ENCODE peak calls at places on chromosome X, in four cellular contexts. V is DND-41, Y is type B pancreatic cell, L is fibroblast of the aortic adventitia. S is an unnamed sample.

GRCh38 chrX:9071031-9071650 is 37.2 kb upstream of the FAM9B start:
- DNase-seq in L (peak), V (no peak), Y (no peak), S (no peak)

GRCh38 chrX:30918480-30918879 is 29.4 kb upstream of the TAB3 start:
- DNase-seq in Y (no peak), L (no peak), V (no peak), S (no peak)

GRCh38 chrX:10021461-10022272 is 54.5 kb downstream of the CLDN34 start:
- DNase-seq in V (no peak), L (peak), Y (no peak), S (no peak)

GRCh38 chrX:16914058-16914457 is 32.4 kb upstream of the REPS2 start:
- DNase-seq in Y (no peak), V (no peak), L (no peak), S (no peak)

GRCh38 chrX:120286733-120287512 is 24.3 kb downstream of the TMEM255A start:
- DNase-seq in L (no peak), Y (no peak), V (no peak), S (no peak)

GRCh38 chrX:44432641-44433040 is 89.2 kb upstream of the EFHC2 start:
- DNase-seq in V (no peak), L (no peak), Y (no peak), S (no peak)

GRCh38 chrX:105706041-105706440 is 116.3 kb upstream of the NRK start:
- DNase-seq in Y (no peak), V (no peak), L (peak), S (no peak)

GRCh38 chrX:30248854-30249253 is 1.9 kb downstream of the MAGEB1 start:
- DNase-seq in Y (no peak), L (no peak), V (no peak), S (no peak)

GRCh38 chrX:48971325-48972213 is at the start of gene KCND1:
- DNase-seq in L (peak), V (peak), Y (no peak), S (no peak)

GRCh38 chrX:48975041-48975440 is 3.4 kb upstream of the KCND1 start:
- DNase-seq in L (no peak), V (no peak), Y (no peak), S (no peak)

GRCh38 chrX:48974574-48974973 is 2.9 kb upstream of the KCND1 start:
- DNase-seq in Y (no peak), L (no peak), V (no peak), S (no peak)

GRCh38 chrX:48974033-48974432 is 2.4 kb upstream of the KCND1 start:
- DNase-seq in V (no peak), L (no peak), Y (no peak), S (no peak)

GRCh38 chrX:48972214-48973164 is 845 bp upstream of the KCND1 start:
- DNase-seq in L (peak), Y (no peak), V (peak), S (no peak)
- TF ChIP-seq CTCF in L (peak), Y (peak), V (peak), S (peak)

GRCh38 chrX:70096052-70096451 is 33.8 kb downstream of the OTUD6A start:
- DNase-seq in L (peak), V (no peak), Y (no peak), S (no peak)
- TF ChIP-seq CTCF in L (peak), V (no peak), Y (no peak), S (no peak)

GRCh38 chrX:32520789-32521188 is 690.6 kb downstream of the DMD start:
- DNase-seq in V (no peak), Y (no peak), L (no peak), S (no peak)

GRCh38 chrX:32525234-32525633 is 686.1 kb downstream of the DMD start:
- DNase-seq in Y (no peak), V (no peak), L (no peak), S (no peak)

GRCh38 chrX:32524385-32524784 is 687.0 kb downstream of the DMD start:
- DNase-seq in L (no peak), Y (no peak), V (no peak), S (no peak)
- TF ChIP-seq CTCF in L (no peak), Y (no peak), V (no peak), S (no peak)

GRCh38 chrX:154040863-154041262 is 21.2 kb upstream of the IRAK1 start:
- DNase-seq in Y (no peak), V (no peak), L (no peak), S (no peak)

GRCh38 chrX:154047266-154047665 is 27.6 kb upstream of the IRAK1 start:
- DNase-seq in V (no peak), Y (no peak), L (peak), S (no peak)

GRCh38 chrX:154043003-154043402 is 23.3 kb upstream of the IRAK1 start:
- DNase-seq in V (no peak), Y (no peak), L (peak), S (no peak)

GRCh38 chrX:154046262-154046771 is 26.6 kb upstream of the IRAK1 start:
- DNase-seq in V (no peak), L (peak), Y (no peak), S (no peak)

DNA sequence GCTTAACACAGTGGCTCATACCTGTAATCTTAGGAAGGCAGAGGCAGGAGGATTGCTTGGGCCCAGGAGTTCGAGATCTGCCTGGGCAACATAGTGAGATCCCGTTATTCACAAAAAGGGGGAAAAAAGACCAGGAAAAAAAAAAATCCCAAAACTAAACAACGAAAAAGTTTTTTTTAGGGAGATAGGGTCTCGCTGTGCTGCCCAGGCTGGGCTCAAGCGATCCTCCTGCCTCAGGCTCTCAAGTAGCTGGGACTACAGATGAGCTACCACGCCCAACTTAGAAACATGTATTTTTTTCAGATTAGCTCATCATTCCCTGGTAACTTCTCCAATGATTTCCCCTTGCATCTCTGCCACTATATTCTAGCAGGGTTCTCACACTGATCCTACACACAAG is 24.3 kb upstream of the IRAK1 start:
- DNase-seq in V (no peak), Y (no peak), L (no peak), S (no peak)
- TF ChIP-seq CTCF in V (no peak), Y (no peak), L (no peak), S (no peak)

S was measured in osteocyte.